ENCODE peak calls at places on chromosome 14, in nine cellular contexts. U is endothelial cell of umbilical vein, H is upper lobe of left lung, V is gastrocnemius medialis, T is A549, S is transverse colon, L is ovary, Q is adrenal gland, P is tibial nerve. K is an unnamed sample.
A peak's percentile ranks its signal among the peaks of the same experiment; 100 is the strongest.

GRCh38 chr14:31229638-31230229 is 22.1 kb upstream of the HECTD1 start:
- DNase-seq in U (no peak), H (peak; percentile 92), V (peak; percentile 86), T (peak; percentile 98), S (peak; percentile 79), L (peak; percentile 52), Q (peak; percentile 36), P (peak; percentile 60), K (peak; percentile 86)

GRCh38 chr14:21924479-21924878 is 250.9 kb upstream of the OR4E1 start:
- DNase-seq in U (peak; percentile 43), H (peak; percentile 27), V (no peak), T (no peak), S (peak; percentile 42), L (no peak), Q (no peak), P (no peak), K (no peak)

GRCh38 chr14:100896369-100897060 is 7.0 kb downstream of the RTL1 start:
- DNase-seq in U (no peak), H (no peak), V (no peak), T (no peak), S (no peak), L (peak; percentile 24), Q (peak; percentile 33), P (no peak), K (no peak)

GRCh38 chr14:44820230-44820964 is 141.3 kb downstream of the KLHL28 start:
- DNase-seq in U (no peak), H (no peak), V (no peak), T (no peak), S (no peak), L (no peak), Q (no peak), P (no peak), K (no peak)

GRCh38 chr14:99603471-99603933 is 505 bp downstream of the CCDC85C start:
- DNase-seq in U (peak; percentile 57), H (no peak), V (no peak), T (no peak), S (peak; percentile 33), L (peak; percentile 71), Q (no peak), P (no peak), K (no peak)

GRCh38 chr14:34365309-34365915 is 96.6 kb downstream of the SPTSSA start:
- DNase-seq in U (peak; percentile 12), H (no peak), V (no peak), T (no peak), S (no peak), L (no peak), Q (no peak), P (no peak), K (no peak)

GRCh38 chr14:72291908-72292688 is 359.9 kb downstream of the RGS6 start:
- DNase-seq in U (peak; percentile 5), H (no peak), V (no peak), T (peak; percentile 15), S (no peak), L (no peak), Q (peak; percentile 25), P (no peak), K (no peak)

GRCh38 chr14:32662234-32662633 is 276.4 kb upstream of the NPAS3 start:
- DNase-seq in U (no peak), H (no peak), V (no peak), T (no peak), S (no peak), L (no peak), Q (no peak), P (no peak), K (no peak)

GRCh38 chr14:24307156-24307574 is 612 bp downstream of the CIDEB start:
- DNase-seq in U (no peak), H (no peak), V (no peak), T (no peak), S (no peak), L (no peak), Q (no peak), P (no peak), K (no peak)

GRCh38 chr14:24307575-24308341 is at the start of gene CIDEB:
- DNase-seq in U (peak; percentile 52), H (peak; percentile 68), V (no peak), T (peak; percentile 77), S (peak; percentile 86), L (peak; percentile 67), Q (peak; percentile 63), P (no peak), K (no peak)

GRCh38 chr14:24309538-24310386 is at the start of gene LTB4R2:
- DNase-seq in U (no peak), H (no peak), V (no peak), T (no peak), S (no peak), L (no peak), Q (no peak), P (no peak), K (no peak)

GRCh38 chr14:24310387-24310665 is 386 bp downstream of the LTB4R2 start:
- DNase-seq in U (no peak), H (no peak), V (no peak), T (no peak), S (peak; percentile 60), L (peak; percentile 55), Q (no peak), P (no peak), K (no peak)

DNA sequence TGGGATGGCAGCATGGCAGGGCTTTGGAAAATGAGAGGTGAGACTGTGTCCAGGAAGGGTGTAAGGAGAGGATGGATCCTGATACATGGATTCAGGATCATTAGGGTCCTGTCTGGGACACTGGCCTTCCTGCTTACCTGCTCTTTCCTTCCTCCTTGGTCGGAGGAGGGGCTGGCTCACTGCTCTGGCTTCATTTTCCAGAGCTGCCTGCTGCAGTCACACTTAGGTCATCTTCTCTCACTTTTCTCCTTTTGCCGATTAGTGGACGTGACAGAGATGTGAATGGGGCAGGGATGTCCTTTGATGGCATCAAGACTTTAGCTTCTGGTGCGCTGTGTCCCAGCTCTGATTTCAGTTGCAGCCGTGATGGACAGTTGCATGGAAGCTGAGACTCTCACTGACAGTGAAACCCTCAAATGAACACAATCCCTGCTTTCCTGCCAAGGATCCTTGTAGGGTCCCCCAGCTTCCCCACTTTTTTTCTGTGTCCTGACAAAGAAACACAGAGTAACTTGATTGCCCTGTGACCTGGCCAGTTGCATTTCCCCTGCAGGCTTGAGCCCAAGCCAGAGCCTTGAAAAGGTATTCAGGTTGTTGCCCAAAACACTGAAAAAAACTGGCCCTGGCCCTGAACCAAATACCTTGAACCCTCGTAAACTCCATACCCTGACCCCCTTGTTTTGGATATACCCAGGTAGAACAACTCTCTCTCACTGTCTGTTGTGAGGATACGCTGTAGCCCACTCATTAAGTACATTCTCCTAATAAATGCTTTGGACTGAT is 756 bp upstream of the CIDEB start:
- DNase-seq in U (no peak), H (no peak), V (no peak), T (no peak), S (no peak), L (no peak), Q (no peak), P (no peak), K (no peak)
- TF ChIP-seq CTCF in U (no peak), H (no peak), V (no peak), T (peak; percentile 27), S (peak; percentile 6), L (no peak), Q (peak; percentile 32), P (no peak), K (no peak)

GRCh38 chr14:74660863-74661262 is 48.8 kb upstream of the LTBP2 start:
- DNase-seq in U (no peak), H (no peak), V (no peak), T (no peak), S (no peak), L (no peak), Q (no peak), P (no peak), K (no peak)

GRCh38 chr14:74663884-74664283 is 49.0 kb downstream of the AREL1 start:
- DNase-seq in U (no peak), H (no peak), V (peak; percentile 96), T (no peak), S (no peak), L (no peak), Q (no peak), P (peak; percentile 64), K (no peak)

GRCh38 chr14:74660167-74660566 is 48.1 kb upstream of the LTBP2 start:
- DNase-seq in U (peak; percentile 31), H (no peak), V (no peak), T (no peak), S (no peak), L (no peak), Q (no peak), P (no peak), K (no peak)

GRCh38 chr14:74664717-74665116 is 48.2 kb downstream of the AREL1 start:
- DNase-seq in U (no peak), H (no peak), V (no peak), T (no peak), S (no peak), L (no peak), Q (no peak), P (no peak), K (no peak)

DNA sequence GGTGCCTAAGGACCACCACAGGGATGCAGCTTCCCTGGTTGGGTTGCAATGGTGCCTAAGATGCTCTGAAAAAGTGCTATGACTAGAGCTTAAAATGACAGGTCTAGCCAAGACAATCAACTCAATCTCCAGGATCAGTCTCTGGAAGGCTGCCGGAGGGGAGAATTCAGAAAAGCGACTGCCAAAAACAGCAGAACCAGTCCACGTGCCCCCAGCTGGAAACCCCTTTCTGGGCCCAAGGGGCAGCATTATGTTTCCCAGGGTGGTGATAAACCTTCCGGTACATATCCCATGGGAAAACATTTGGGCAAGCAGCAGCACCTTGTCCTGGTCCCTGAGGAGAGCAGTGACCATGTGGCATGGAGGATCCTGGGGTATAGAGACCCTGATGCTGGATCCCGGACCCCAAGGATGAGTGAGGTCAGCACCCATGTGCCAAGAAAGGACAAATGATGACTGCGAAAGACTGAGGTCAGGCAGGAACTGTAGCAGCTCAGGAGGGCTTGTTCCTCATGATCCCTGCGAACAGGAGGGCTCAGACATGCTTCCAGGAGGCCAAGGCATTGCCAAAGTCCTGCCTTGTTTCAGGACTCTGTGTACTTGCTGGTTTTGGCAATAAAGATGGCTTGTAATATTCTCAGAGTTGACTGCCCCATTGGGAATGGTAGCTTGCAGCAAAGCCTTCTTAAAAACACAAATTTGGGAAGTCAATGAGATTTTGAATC is 49.9 kb upstream of the LTBP2 start:
- DNase-seq in U (no peak), H (no peak), V (peak; percentile 79), T (no peak), S (no peak), L (peak; percentile 66), Q (no peak), P (peak; percentile 68), K (peak; percentile 85)
- H3K27ac ChIP-seq in U (no peak overlapping the region), H (no peak overlapping the region), V (peak overlapping the region; percentile 86), T (no peak overlapping the region), S (no peak overlapping the region), L (no peak overlapping the region), Q (no peak overlapping the region), P (peak overlapping the region; percentile 82), K (peak overlapping the region; percentile 77)

GRCh38 chr14:60061371-60061770 is 30.4 kb upstream of the PCNX4 start:
- DNase-seq in U (no peak), H (no peak), V (no peak), T (no peak), S (no peak), L (no peak), Q (no peak), P (no peak), K (no peak)
- TF ChIP-seq POLR2A in U (no peak), H (no peak), V (no peak), T (no peak), S (no peak), L (no peak), Q (no peak), P (no peak), K (no peak)

GRCh38 chr14:51244591-51244990 is 4.5 kb downstream of the TMX1 start:
- DNase-seq in U (no peak), H (no peak), V (no peak), T (no peak), S (no peak), L (no peak), Q (no peak), P (no peak), K (no peak)

GRCh38 chr14:51239813-51240803 is at the start of gene TMX1:
- DNase-seq in U (peak; percentile 99), H (peak; percentile 97), V (peak; percentile 94), T (peak; percentile 100), S (peak; percentile 95), L (peak; percentile 95), Q (peak; percentile 94), P (peak; percentile 84), K (peak; percentile 97)

GRCh38 chr14:51246032-51246431 is 6.0 kb downstream of the TMX1 start:
- DNase-seq in U (no peak), H (no peak), V (no peak), T (no peak), S (no peak), L (no peak), Q (no peak), P (no peak), K (no peak)

GRCh38 chr14:51240804-51241380 is 845 bp downstream of the TMX1 start:
- DNase-seq in U (no peak), H (no peak), V (no peak), T (no peak), S (no peak), L (no peak), Q (no peak), P (no peak), K (no peak)

GRCh38 chr14:51242545-51243490 is 2.8 kb downstream of the TMX1 start:
- DNase-seq in U (no peak), H (no peak), V (no peak), T (no peak), S (no peak), L (no peak), Q (no peak), P (no peak), K (no peak)
- TF ChIP-seq CTCF in U (no peak), H (no peak), V (no peak), T (peak; percentile 20), S (no peak), L (no peak), Q (no peak), P (no peak), K (no peak)

K was measured in suprapubic skin.